ENCODE peak calls at places on chromosome X, in four cellular contexts. W is astrocyte, C is lung, D is Caco-2. M is an unnamed sample. For H3K4me1 and H3K9me3, the result is how much of the 10 kb centered on the place peaks cover.

GRCh38 chrX:113353134-113353533 is 512.5 kb upstream of the AMOT start:
- DNase-seq in D (no peak), W (no peak), C (no peak), M (no peak)

GRCh38 chrX:11446951-11447350 is 153.7 kb downstream of the AMELX start:
- DNase-seq in W (peak), C (no peak), D (no peak), M (no peak)

GRCh38 chrX:153744210-153745066 is 19.6 kb upstream of the PLXNB3 start:
- DNase-seq in C (no peak), D (no peak), W (no peak), M (no peak)

GRCh38 chrX:103157511-103158316 is 57.2 kb upstream of the BEX4 start:
- DNase-seq in W (peak), C (no peak), D (peak), M (no peak)

GRCh38 chrX:74925210-74926088 is at the start of gene NEXMIF:
- DNase-seq in C (peak), D (peak), W (peak), M (no peak)

GRCh38 chrX:18672008-18672407 is at the start of gene RS1:
- DNase-seq in C (no peak), W (no peak), D (no peak), M (no peak)

GRCh38 chrX:48726596-48726995 is 30.1 kb downstream of the SUV39H1 start:
- DNase-seq in D (no peak), W (no peak), C (no peak), M (peak)

GRCh38 chrX:150517303-150517896 is 51.0 kb upstream of the MTM1 start:
- DNase-seq in C (no peak), W (no peak), D (no peak), M (no peak)

GRCh38 chrX:36422368-36422767 is 502.8 kb downstream of the CFAP47 start:
- DNase-seq in D (no peak), C (no peak), W (no peak), M (no peak)

GRCh38 chrX:129932792-129933321 is 26.9 kb downstream of the UTP14A start:
- DNase-seq in W (no peak), D (peak), C (no peak), M (no peak)

GRCh38 chrX:135740683-135741149 is 27.3 kb downstream of the CT45A3 start:
- DNase-seq in W (no peak), C (no peak), D (no peak), M (no peak)

GRCh38 chrX:53239474-53239873 is 14.5 kb upstream of the KDM5C start:
- DNase-seq in D (peak), C (no peak), W (no peak), M (no peak)

GRCh38 chrX:45070116-45071007 is 130.3 kb downstream of the DIPK2B start:
- DNase-seq in D (peak), W (peak), C (no peak), M (peak)

GRCh38 chrX:39965051-39965573 is 132.6 kb downstream of the BCOR start:
- DNase-seq in C (no peak), D (no peak), W (no peak), M (no peak)
- H3K4me1 ChIP-seq in C (under half), D (under half), W (under half), M (under half)

DNA sequence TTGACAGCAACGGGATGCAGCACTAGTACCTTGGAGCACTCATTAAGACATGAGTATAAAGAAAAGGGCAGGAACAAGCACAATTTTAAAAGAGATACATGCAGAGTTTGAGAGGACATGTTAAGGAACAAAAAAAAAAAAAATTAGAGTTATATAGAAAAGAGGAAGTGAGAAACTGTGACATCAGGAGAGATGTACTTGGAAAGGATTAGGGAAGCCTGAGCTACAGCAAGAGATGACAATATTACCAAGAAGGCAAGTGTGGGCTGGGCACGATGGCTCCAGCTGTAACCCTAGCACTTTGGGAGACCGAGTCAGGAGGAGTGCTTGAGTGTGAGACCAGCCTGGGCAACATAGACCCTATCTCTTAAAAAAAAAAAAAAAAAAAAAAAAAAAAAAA is 37.4 kb downstream of the GPR143 start:
- DNase-seq in C (no peak), D (no peak), W (no peak), M (no peak)
- H3K9me3 ChIP-seq in C (under half), D (under half), W (under half), M (under half)

GRCh38 chrX:1528186-1528883 is 8.7 kb downstream of the P2RY8 start:
- DNase-seq in C (no peak), W (no peak), D (no peak), M (no peak)

GRCh38 chrX:1524874-1525582 is 12.0 kb downstream of the P2RY8 start:
- DNase-seq in D (no peak), C (no peak), W (no peak), M (no peak)

GRCh38 chrX:1526565-1526964 is 10.4 kb downstream of the P2RY8 start:
- DNase-seq in W (no peak), D (no peak), C (no peak), M (no peak)

GRCh38 chrX:1527457-1527856 is 9.5 kb downstream of the P2RY8 start:
- DNase-seq in W (no peak), C (no peak), D (no peak), M (no peak)

DNA sequence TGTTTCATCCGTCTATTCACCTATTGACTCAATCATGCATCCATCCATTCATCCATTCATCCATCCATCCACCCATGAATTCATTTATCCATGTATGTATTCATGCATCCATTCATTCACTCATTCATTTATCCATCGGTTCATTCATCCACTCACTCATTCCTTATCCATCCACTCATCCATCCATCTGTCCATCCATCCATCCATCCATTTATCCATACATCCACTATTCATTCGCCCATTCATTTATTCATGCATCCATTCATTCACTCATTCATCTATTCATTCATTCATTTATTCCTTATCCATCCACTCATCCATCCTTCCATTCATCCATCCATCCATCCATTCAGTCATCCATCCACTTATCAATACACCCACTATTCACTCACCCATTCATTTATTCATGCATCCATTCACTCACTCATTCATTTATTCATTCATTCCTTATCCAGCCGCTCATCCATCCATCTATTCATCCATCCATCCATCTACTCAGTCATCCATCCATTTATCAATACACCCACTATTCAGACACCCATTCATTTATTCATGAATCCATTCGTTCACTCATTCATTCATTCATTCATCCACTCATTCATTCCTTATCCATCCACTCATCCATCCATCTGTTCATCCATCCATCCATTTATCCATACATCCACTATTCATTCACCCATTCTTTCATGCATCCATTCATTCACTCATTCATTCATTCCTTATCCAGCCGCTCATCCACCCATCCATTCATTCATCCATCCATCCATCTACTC is 11.2 kb downstream of the P2RY8 start:
- DNase-seq in C (no peak), W (no peak), D (no peak), M (no peak)
- H3K4me1 ChIP-seq in C (under half), W (under half), D (under half), M (half or more)

DNA sequence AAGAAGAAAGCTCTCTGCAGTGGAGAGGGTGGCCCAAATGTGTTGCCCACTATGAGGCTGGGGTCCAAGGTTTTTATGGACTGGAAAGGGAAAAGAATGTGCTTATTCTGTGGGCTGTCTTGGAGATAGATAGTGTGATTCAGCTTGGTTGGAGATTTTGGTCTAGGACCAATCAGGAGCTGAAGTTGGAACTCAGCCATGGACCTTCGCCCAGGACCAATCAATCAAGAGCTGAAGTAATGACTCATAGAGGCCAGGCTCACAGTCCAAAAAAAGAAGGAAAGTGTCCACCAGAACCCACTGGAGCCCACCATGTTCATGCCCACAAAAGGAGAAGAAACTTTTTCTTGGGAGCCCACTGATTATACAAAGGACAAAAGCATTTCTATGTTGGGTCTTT is 369.5 kb downstream of the UBE2NL start:
- DNase-seq in W (no peak), C (no peak), D (no peak), M (no peak)
- H3K9me3 ChIP-seq in W (under half), C (under half), D (under half), M (under half)

DNA sequence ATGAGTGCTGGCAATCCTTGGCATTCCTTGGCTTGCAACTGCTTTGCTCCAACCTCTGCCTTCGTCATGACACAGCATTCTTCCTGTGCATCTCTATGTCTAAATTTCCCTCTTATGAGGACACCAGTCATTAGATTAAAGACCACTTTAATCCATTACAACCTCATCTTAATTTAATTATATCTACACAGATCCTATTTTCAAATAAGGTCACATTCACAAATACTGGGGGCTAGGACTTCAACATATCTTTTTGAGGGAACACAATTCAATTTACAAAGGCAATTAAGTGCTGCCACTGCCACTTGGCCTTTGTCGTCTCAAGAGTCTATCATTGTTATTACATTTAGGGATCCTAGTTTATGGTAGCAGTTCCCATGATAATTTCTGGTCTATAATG is 163.7 kb upstream of the PPP1R2C start:
- DNase-seq in W (no peak), D (no peak), C (no peak), M (no peak)
- H3K4me1 ChIP-seq in W (under half), D (under half), C (under half), M (half or more)

DNA sequence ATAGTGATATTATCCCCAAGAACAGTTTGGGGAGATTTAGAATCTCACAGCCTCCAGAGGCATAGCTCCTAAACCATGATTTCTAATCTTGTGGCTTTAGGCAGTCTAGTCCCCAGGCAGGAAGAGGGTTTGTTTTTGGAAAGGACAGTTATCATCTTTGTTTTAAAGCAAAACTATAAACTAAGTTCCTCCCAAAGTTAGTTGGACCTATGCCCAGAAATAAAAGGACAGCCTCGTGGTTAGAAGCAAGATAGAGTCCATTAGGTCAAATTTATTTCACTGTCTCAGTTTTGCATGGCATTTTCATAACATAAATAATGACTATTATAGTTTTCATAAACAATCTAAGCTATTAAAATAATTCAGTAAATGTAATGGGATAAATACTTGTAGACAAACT is 120.5 kb downstream of the MAGEC2 start:
- DNase-seq in C (no peak), D (no peak), W (no peak), M (no peak)
- H3K9me3 ChIP-seq in C (under half), D (under half), W (under half), M (under half)

GRCh38 chrX:13692771-13693231 is 3.9 kb downstream of the RAB9A start:
- DNase-seq in W (peak), C (no peak), D (no peak), M (no peak)
- H3K4me1 ChIP-seq in W (under half), C (under half), D (under half), M (half or more)